ENCODE peak calls at places on chromosomes 6 and 20, in six cellular contexts. One of them, this sample, is unnamed.

GRCh38 chr6:6701864-6702263 is 113.3 kb downstream of the LY86 start:
- DNase-seq in PC-3: no peak
- DNase-seq in HCT116: no peak
- DNase-seq in A549: no peak
- DNase-seq in neural progenitor cell: no peak
- DNase-seq in hepatocyte: no peak
- DNase-seq in this sample: no peak

GRCh38 chr6:5084192-5084786 is 852 bp upstream of the PPP1R3G start:
- DNase-seq in PC-3: no peak
- DNase-seq in HCT116: no peak
- DNase-seq in A549: no peak
- DNase-seq in neural progenitor cell: peak; percentile 56
- DNase-seq in hepatocyte: peak; percentile 34
- DNase-seq in this sample: peak; percentile 90

GRCh38 chr6:140082867-140083297 is 708.4 kb upstream of the CITED2 start:
- DNase-seq in PC-3: peak; percentile 51
- DNase-seq in HCT116: no peak
- DNase-seq in A549: no peak
- DNase-seq in neural progenitor cell: no peak
- DNase-seq in hepatocyte: no peak
- DNase-seq in this sample: no peak

GRCh38 chr6:3245216-3245615 is 13.5 kb upstream of the PSMG4 start:
- DNase-seq in PC-3: no peak
- DNase-seq in HCT116: no peak
- DNase-seq in A549: no peak
- DNase-seq in neural progenitor cell: no peak
- DNase-seq in hepatocyte: no peak
- DNase-seq in this sample: no peak

GRCh38 chr6:2935566-2936291 is 32.6 kb upstream of the SERPINB9 start:
- DNase-seq in PC-3: no peak
- DNase-seq in HCT116: no peak
- DNase-seq in A549: no peak
- DNase-seq in neural progenitor cell: no peak
- DNase-seq in hepatocyte: no peak
- DNase-seq in this sample: no peak

GRCh38 chr20:19834783-19835182 is 76.7 kb downstream of the RIN2 start:
- DNase-seq in PC-3: no peak
- DNase-seq in HCT116: no peak
- DNase-seq in A549: no peak
- DNase-seq in neural progenitor cell: no peak
- DNase-seq in hepatocyte: no peak
- DNase-seq in this sample: no peak

GRCh38 chr6:143843689-143844405 is 709 bp downstream of the LTV1 start:
- DNase-seq in PC-3: no peak
- DNase-seq in HCT116: no peak
- DNase-seq in A549: peak; percentile 9
- DNase-seq in neural progenitor cell: peak; percentile 8
- DNase-seq in hepatocyte: peak; percentile 15
- DNase-seq in this sample: no peak

GRCh38 chr20:44526129-44526528 is 4.3 kb upstream of the SERINC3 start:
- DNase-seq in PC-3: peak; percentile 67
- DNase-seq in HCT116: peak; percentile 22
- DNase-seq in A549: peak; percentile 41
- DNase-seq in neural progenitor cell: no peak
- DNase-seq in hepatocyte: no peak
- DNase-seq in this sample: no peak

GRCh38 chr6:43921039-43921438 is 151.0 kb downstream of the VEGFA start:
- DNase-seq in PC-3: no peak
- DNase-seq in HCT116: no peak
- DNase-seq in A549: no peak
- DNase-seq in neural progenitor cell: no peak
- DNase-seq in hepatocyte: no peak
- DNase-seq in this sample: no peak

GRCh38 chr6:46437671-46438221 is 53.5 kb downstream of the RCAN2 start:
- DNase-seq in PC-3: no peak
- DNase-seq in HCT116: no peak
- DNase-seq in A549: no peak
- DNase-seq in neural progenitor cell: no peak
- DNase-seq in hepatocyte: no peak
- DNase-seq in this sample: peak; percentile 29

GRCh38 chr20:37142708-37143107 is 36.4 kb upstream of the RPN2 start:
- DNase-seq in PC-3: no peak
- DNase-seq in HCT116: no peak
- DNase-seq in A549: no peak
- DNase-seq in neural progenitor cell: no peak
- DNase-seq in hepatocyte: peak; percentile 22
- DNase-seq in this sample: peak; percentile 82

GRCh38 chr6:157823523-157824370 is 701 bp downstream of the SNX9 start:
- DNase-seq in PC-3: peak; percentile 56
- DNase-seq in HCT116: peak; percentile 62
- DNase-seq in A549: peak; percentile 60
- DNase-seq in neural progenitor cell: peak; percentile 52
- DNase-seq in hepatocyte: peak; percentile 79
- DNase-seq in this sample: peak; percentile 76

GRCh38 chr6:157056275-157056674 is 267.0 kb downstream of the TMEM242 start:
- DNase-seq in PC-3: no peak
- DNase-seq in HCT116: no peak
- DNase-seq in A549: no peak
- DNase-seq in neural progenitor cell: no peak
- DNase-seq in hepatocyte: no peak
- DNase-seq in this sample: peak; percentile 67

GRCh38 chr20:35398660-35399144 is 13.1 kb downstream of the UQCC1 start:
- DNase-seq in PC-3: no peak
- DNase-seq in HCT116: no peak
- DNase-seq in A549: no peak
- DNase-seq in neural progenitor cell: peak; percentile 17
- DNase-seq in hepatocyte: no peak
- DNase-seq in this sample: no peak

GRCh38 chr6:35318200-35318844 is 20.7 kb downstream of the DEF6 start:
- DNase-seq in PC-3: peak; percentile 88
- DNase-seq in HCT116: no peak
- DNase-seq in A549: peak; percentile 70
- DNase-seq in neural progenitor cell: peak; percentile 97
- DNase-seq in hepatocyte: peak; percentile 93
- DNase-seq in this sample: peak; percentile 98

GRCh38 chr6:139982652-139983051 is 608.2 kb upstream of the CITED2 start:
- DNase-seq in PC-3: peak; percentile 59
- DNase-seq in HCT116: no peak
- DNase-seq in A549: no peak
- DNase-seq in neural progenitor cell: peak; percentile 45
- DNase-seq in hepatocyte: no peak
- DNase-seq in this sample: no peak

GRCh38 chr6:1789092-1789491 is 179.4 kb downstream of the FOXC1 start:
- DNase-seq in PC-3: no peak
- DNase-seq in HCT116: no peak
- DNase-seq in A549: no peak
- DNase-seq in neural progenitor cell: no peak
- DNase-seq in hepatocyte: no peak
- DNase-seq in this sample: peak; percentile 88

GRCh38 chr6:156880913-156881312 is 103.7 kb downstream of the ARID1B start:
- DNase-seq in PC-3: no peak
- DNase-seq in HCT116: no peak
- DNase-seq in A549: no peak
- DNase-seq in neural progenitor cell: no peak
- DNase-seq in hepatocyte: no peak
- DNase-seq in this sample: no peak

GRCh38 chr20:43572891-43573290 is 14.1 kb downstream of the SGK2 start:
- DNase-seq in PC-3: no peak
- DNase-seq in HCT116: no peak
- DNase-seq in A549: no peak
- DNase-seq in neural progenitor cell: no peak
- DNase-seq in hepatocyte: no peak
- DNase-seq in this sample: no peak

DNA sequence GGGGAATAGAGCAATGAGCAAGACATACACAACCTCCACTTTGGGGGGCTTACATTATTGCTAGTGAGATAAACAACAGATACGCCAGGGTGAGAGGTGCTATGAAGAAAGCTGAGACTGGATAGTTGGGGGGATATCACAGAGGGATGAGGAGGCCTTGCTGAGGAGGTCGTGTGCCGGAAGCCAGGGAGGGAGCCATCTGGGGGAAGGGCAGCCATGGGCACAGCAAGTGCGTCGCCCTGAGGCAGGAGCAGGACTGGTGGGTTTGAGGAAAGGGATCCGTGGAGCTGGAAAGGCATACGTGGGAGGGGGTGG is 12.2 kb upstream of the BAK1 start:
- DNase-seq in PC-3: no peak
- DNase-seq in HCT116: no peak
- DNase-seq in A549: no peak
- DNase-seq in neural progenitor cell: no peak
- DNase-seq in hepatocyte: no peak
- DNase-seq in this sample: peak; percentile 44
- H3K4me2 ChIP-seq in PC-3: no peak overlapping the region
- H3K4me2 ChIP-seq in HCT116: no peak overlapping the region
- H3K4me2 ChIP-seq in A549: no peak overlapping the region
- H3K4me2 ChIP-seq in neural progenitor cell: no peak overlapping the region
- H3K4me2 ChIP-seq in hepatocyte: no peak overlapping the region
- H3K4me2 ChIP-seq in this sample: no peak overlapping the region

DNA sequence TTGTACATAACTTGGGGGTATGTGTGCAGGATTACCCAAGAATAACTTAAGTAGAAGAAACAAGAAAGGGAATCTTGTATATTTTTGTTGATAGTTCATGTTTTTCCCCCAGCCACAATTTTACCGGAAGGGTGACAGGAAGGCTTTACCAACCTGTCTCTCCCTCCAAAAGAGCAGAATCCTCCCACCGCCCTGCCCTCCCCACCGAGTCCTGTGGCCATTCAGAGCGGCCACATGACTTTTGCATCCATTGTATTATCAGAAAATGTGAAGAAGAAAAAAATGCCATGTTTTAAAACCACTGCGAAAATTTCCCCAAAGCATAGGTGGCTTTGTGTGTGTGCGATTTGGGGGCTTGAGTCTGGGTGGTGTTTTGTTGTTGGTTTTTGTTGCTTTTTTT is 22.0 kb downstream of the PRDM1 start:
- DNase-seq in PC-3: no peak
- DNase-seq in HCT116: no peak
- DNase-seq in A549: no peak
- DNase-seq in neural progenitor cell: no peak
- DNase-seq in hepatocyte: no peak
- DNase-seq in this sample: no peak
- H3K4me2 ChIP-seq in PC-3: no peak overlapping the region
- H3K4me2 ChIP-seq in HCT116: no peak overlapping the region
- H3K4me2 ChIP-seq in A549: no peak overlapping the region
- H3K4me2 ChIP-seq in neural progenitor cell: no peak overlapping the region
- H3K4me2 ChIP-seq in hepatocyte: no peak overlapping the region
- H3K4me2 ChIP-seq in this sample: no peak overlapping the region

DNA sequence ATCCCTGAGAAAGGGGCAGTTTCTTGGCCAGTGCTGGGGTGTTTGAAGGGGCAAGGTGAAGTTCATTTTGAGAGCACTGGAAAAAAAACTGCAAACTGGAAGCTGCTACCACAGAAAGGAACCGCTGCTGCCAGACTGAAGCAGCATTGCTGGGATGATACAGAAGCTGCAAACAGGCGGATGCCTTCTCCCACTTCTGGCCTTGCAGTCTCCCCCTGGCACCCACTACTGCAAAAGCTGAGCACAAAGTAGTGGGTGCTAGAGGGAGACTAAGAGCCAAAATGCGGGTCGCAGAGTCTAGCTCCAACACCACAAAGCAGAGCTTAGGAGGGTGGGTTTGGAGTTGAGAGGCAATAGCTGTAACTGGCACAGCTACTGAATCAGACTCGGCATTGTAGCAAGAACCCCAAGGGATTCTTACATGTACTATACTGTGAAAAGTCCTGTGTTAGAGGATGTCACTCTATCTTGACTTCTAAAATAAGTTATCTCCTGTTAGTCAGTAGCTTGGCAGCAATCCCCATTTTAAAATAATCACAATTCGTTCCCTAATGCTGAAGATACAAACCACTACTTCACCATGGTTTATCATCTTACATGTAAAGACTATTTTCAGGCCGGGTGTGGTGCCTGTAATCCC is 44.0 kb upstream of the COL21A1 start:
- DNase-seq in PC-3: no peak
- DNase-seq in HCT116: no peak
- DNase-seq in A549: no peak
- DNase-seq in neural progenitor cell: no peak
- DNase-seq in hepatocyte: no peak
- DNase-seq in this sample: peak; percentile 54
- H3K4me2 ChIP-seq in PC-3: no peak overlapping the region
- H3K4me2 ChIP-seq in HCT116: no peak overlapping the region
- H3K4me2 ChIP-seq in A549: no peak overlapping the region
- H3K4me2 ChIP-seq in neural progenitor cell: no peak overlapping the region
- H3K4me2 ChIP-seq in hepatocyte: no peak overlapping the region
- H3K4me2 ChIP-seq in this sample: peak overlapping the region; percentile 24

GRCh38 chr20:50716518-50716917 is 14.9 kb upstream of the PARD6B start:
- DNase-seq in PC-3: no peak
- DNase-seq in HCT116: no peak
- DNase-seq in A549: no peak
- DNase-seq in neural progenitor cell: no peak
- DNase-seq in hepatocyte: no peak
- DNase-seq in this sample: no peak
- H3K4me2 ChIP-seq in PC-3: no peak overlapping the region
- H3K4me2 ChIP-seq in HCT116: no peak overlapping the region
- H3K4me2 ChIP-seq in A549: no peak overlapping the region
- H3K4me2 ChIP-seq in neural progenitor cell: no peak overlapping the region
- H3K4me2 ChIP-seq in hepatocyte: no peak overlapping the region
- H3K4me2 ChIP-seq in this sample: no peak overlapping the region

GRCh38 chr6:108453601-108454157 is 107.0 kb upstream of the FOXO3 start:
- DNase-seq in PC-3: no peak
- DNase-seq in HCT116: no peak
- DNase-seq in A549: no peak
- DNase-seq in neural progenitor cell: no peak
- DNase-seq in hepatocyte: no peak
- DNase-seq in this sample: peak; percentile 39
- H3K4me2 ChIP-seq in PC-3: no peak overlapping the region
- H3K4me2 ChIP-seq in HCT116: no peak overlapping the region
- H3K4me2 ChIP-seq in A549: no peak overlapping the region
- H3K4me2 ChIP-seq in neural progenitor cell: no peak overlapping the region
- H3K4me2 ChIP-seq in hepatocyte: no peak overlapping the region
- H3K4me2 ChIP-seq in this sample: peak overlapping the region; percentile 57

GRCh38 chr20:47535088-47535487 is 33.4 kb downstream of the NCOA3 start:
- DNase-seq in PC-3: no peak
- DNase-seq in HCT116: no peak
- DNase-seq in A549: peak; percentile 55
- DNase-seq in neural progenitor cell: peak; percentile 50
- DNase-seq in hepatocyte: no peak
- DNase-seq in this sample: no peak
- H3K4me2 ChIP-seq in PC-3: no peak overlapping the region
- H3K4me2 ChIP-seq in HCT116: no peak overlapping the region
- H3K4me2 ChIP-seq in A549: no peak overlapping the region
- H3K4me2 ChIP-seq in neural progenitor cell: no peak overlapping the region
- H3K4me2 ChIP-seq in hepatocyte: no peak overlapping the region
- H3K4me2 ChIP-seq in this sample: no peak overlapping the region

GRCh38 chr20:38631155-38632022 is 29.8 kb downstream of the ARHGAP40 start:
- DNase-seq in PC-3: no peak
- DNase-seq in HCT116: no peak
- DNase-seq in A549: no peak
- DNase-seq in neural progenitor cell: no peak
- DNase-seq in hepatocyte: no peak
- DNase-seq in this sample: peak; percentile 73
- H3K4me2 ChIP-seq in PC-3: no peak overlapping the region
- H3K4me2 ChIP-seq in HCT116: no peak overlapping the region
- H3K4me2 ChIP-seq in A549: peak overlapping the region; percentile 3
- H3K4me2 ChIP-seq in neural progenitor cell: no peak overlapping the region
- H3K4me2 ChIP-seq in hepatocyte: no peak overlapping the region
- H3K4me2 ChIP-seq in this sample: no peak overlapping the region

GRCh38 chr6:163826668-163827067 is 412.1 kb downstream of the QKI start:
- DNase-seq in PC-3: no peak
- DNase-seq in HCT116: no peak
- DNase-seq in A549: no peak
- DNase-seq in neural progenitor cell: no peak
- DNase-seq in hepatocyte: no peak
- DNase-seq in this sample: no peak
- H3K4me2 ChIP-seq in PC-3: no peak overlapping the region
- H3K4me2 ChIP-seq in HCT116: no peak overlapping the region
- H3K4me2 ChIP-seq in A549: no peak overlapping the region
- H3K4me2 ChIP-seq in neural progenitor cell: no peak overlapping the region
- H3K4me2 ChIP-seq in hepatocyte: no peak overlapping the region
- H3K4me2 ChIP-seq in this sample: no peak overlapping the region

GRCh38 chr20:4084721-4085120 is 69.4 kb upstream of the RNF24 start:
- DNase-seq in PC-3: no peak
- DNase-seq in HCT116: no peak
- DNase-seq in A549: no peak
- DNase-seq in neural progenitor cell: no peak
- DNase-seq in hepatocyte: no peak
- DNase-seq in this sample: no peak
- H3K4me2 ChIP-seq in PC-3: no peak overlapping the region
- H3K4me2 ChIP-seq in HCT116: peak overlapping the region; percentile 85
- H3K4me2 ChIP-seq in A549: peak overlapping the region; percentile 86
- H3K4me2 ChIP-seq in neural progenitor cell: no peak overlapping the region
- H3K4me2 ChIP-seq in hepatocyte: no peak overlapping the region
- H3K4me2 ChIP-seq in this sample: no peak overlapping the region